ENCODE peak calls at places on chromosomes 1 and 21, in nine cellular contexts. D is RWPE2, E is activated B cell treated with CpG ODN at 0.5 μM for 24 hours, R is WERI-Rb-1, K is progenitor cell of endocrine pancreas, C is heart left ventricle, O is K562, Q is psoas muscle, M is lung. Y is an unnamed sample.

GRCh38 chr1:59232209-59232608 is 64.7 kb upstream of the FGGY start:
- DNase-seq in D (no peak), E (no peak), R (no peak), K (no peak), C (no peak), O (no peak), Q (no peak), M (no peak), Y (no peak)

GRCh38 chr1:40653851-40654537 is 11.5 kb downstream of the RIMS3 start:
- DNase-seq in D (no peak), E (no peak), R (no peak), K (peak), C (no peak), O (peak), Q (no peak), M (no peak), Y (no peak)

GRCh38 chr1:84887261-84887934 is 5.6 kb downstream of the LPAR3 start:
- DNase-seq in D (peak), E (no peak), R (no peak), K (no peak), C (no peak), O (no peak), Q (no peak), M (no peak), Y (no peak)

GRCh38 chr1:181784039-181784683 is 277.4 kb downstream of the ZNF648 start:
- DNase-seq in D (no peak), E (no peak), R (no peak), K (no peak), C (no peak), O (no peak), Q (no peak), M (no peak), Y (no peak)

GRCh38 chr1:61241411-61241838 is 159.1 kb downstream of the NFIA start:
- DNase-seq in D (no peak), E (no peak), R (no peak), K (no peak), C (peak), O (no peak), Q (peak), M (no peak), Y (no peak)

GRCh38 chr21:45313015-45313414 is 25.3 kb upstream of the POFUT2 start:
- DNase-seq in D (peak), E (no peak), R (no peak), K (no peak), C (no peak), O (no peak), Q (no peak), M (no peak), Y (no peak)

GRCh38 chr1:187313115-187313514 is 484.4 kb downstream of the PLA2G4A start:
- DNase-seq in D (no peak), E (no peak), R (no peak), K (no peak), C (no peak), O (no peak), Q (no peak), M (no peak), Y (no peak)

GRCh38 chr1:150061632-150062101 is 5.9 kb upstream of the VPS45 start:
- DNase-seq in D (no peak), E (no peak), R (no peak), K (no peak), C (no peak), O (no peak), Q (no peak), M (no peak), Y (no peak)

GRCh38 chr1:226882187-226882586 is 11.8 kb downstream of the PSEN2 start:
- DNase-seq in D (no peak), E (no peak), R (no peak), K (no peak), C (no peak), O (no peak), Q (no peak), M (no peak), Y (peak)

GRCh38 chr1:151728151-151728711 is 6.9 kb downstream of the RIIAD1 start:
- DNase-seq in D (no peak), E (no peak), R (peak), K (no peak), C (no peak), O (no peak), Q (no peak), M (no peak), Y (no peak)

GRCh38 chr1:58855351-58856165 is 71.7 kb upstream of the JUN start:
- DNase-seq in D (no peak), E (no peak), R (no peak), K (no peak), C (no peak), O (no peak), Q (no peak), M (no peak), Y (no peak)

GRCh38 chr1:203643213-203644045 is 16.8 kb downstream of the ATP2B4 start:
- DNase-seq in D (no peak), E (no peak), R (no peak), K (no peak), C (no peak), O (no peak), Q (no peak), M (no peak), Y (no peak)

GRCh38 chr1:156401175-156401574 is 32.2 kb downstream of the RHBG start:
- DNase-seq in D (no peak), E (no peak), R (no peak), K (no peak), C (no peak), O (no peak), Q (no peak), M (no peak), Y (no peak)
- TF ChIP-seq CTCF in D (no peak), E (no peak), R (no peak), K (no peak), C (no peak), O (no peak), Q (no peak), M (no peak), Y (no peak)

GRCh38 chr1:157775101-157775870 is 1.6 kb downstream of the FCRL2 start:
- DNase-seq in D (no peak), E (no peak), R (no peak), K (no peak), C (no peak), O (no peak), Q (no peak), M (no peak), Y (no peak)

GRCh38 chr1:157774412-157774811 is 2.5 kb downstream of the FCRL2 start:
- DNase-seq in D (no peak), E (no peak), R (no peak), K (no peak), C (no peak), O (no peak), Q (no peak), M (no peak), Y (no peak)

GRCh38 chr1:157776971-157777386 is at the start of gene FCRL2:
- DNase-seq in D (no peak), E (no peak), R (no peak), K (no peak), C (no peak), O (no peak), Q (no peak), M (no peak), Y (no peak)

GRCh38 chr1:157771666-157772425 is 5.1 kb downstream of the FCRL2 start:
- DNase-seq in D (no peak), E (no peak), R (no peak), K (no peak), C (no peak), O (no peak), Q (no peak), M (no peak), Y (no peak)

GRCh38 chr1:157773723-157774350 is 3.1 kb downstream of the FCRL2 start:
- DNase-seq in D (no peak), E (no peak), R (peak), K (no peak), C (no peak), O (no peak), Q (no peak), M (no peak), Y (no peak)
- TF ChIP-seq CTCF in D (no peak), E (peak), R (peak), K (peak), C (no peak), O (peak), Q (no peak), M (peak), Y (no peak)

GRCh38 chr1:207578796-207579435 is 66.0 kb upstream of the CR1L start:
- DNase-seq in D (no peak), E (no peak), R (no peak), K (no peak), C (no peak), O (no peak), Q (no peak), M (no peak), Y (no peak)

GRCh38 chr1:207581496-207582168 is 63.3 kb upstream of the CR1L start:
- DNase-seq in D (no peak), E (no peak), R (no peak), K (no peak), C (no peak), O (no peak), Q (no peak), M (no peak), Y (no peak)

GRCh38 chr1:207579436-207579799 is 65.5 kb upstream of the CR1L start:
- DNase-seq in D (no peak), E (no peak), R (peak), K (peak), C (peak), O (peak), Q (no peak), M (peak), Y (no peak)
- TF ChIP-seq CTCF in D (peak), E (no peak), R (peak), K (peak), C (peak), O (peak), Q (peak), M (no peak), Y (peak)

GRCh38 chr1:207898836-207899235 is 12.1 kb downstream of the CD34 start:
- DNase-seq in D (no peak), E (no peak), R (no peak), K (no peak), C (no peak), O (no peak), Q (no peak), M (no peak), Y (no peak)

GRCh38 chr1:207893737-207894582 is 17.0 kb downstream of the CD34 start:
- DNase-seq in D (no peak), E (no peak), R (no peak), K (no peak), C (no peak), O (no peak), Q (no peak), M (no peak), Y (no peak)

GRCh38 chr1:207898260-207898659 is 12.7 kb downstream of the CD34 start:
- DNase-seq in D (no peak), E (no peak), R (no peak), K (no peak), C (no peak), O (no peak), Q (no peak), M (no peak), Y (no peak)

GRCh38 chr1:207896547-207896946 is 14.4 kb downstream of the CD34 start:
- DNase-seq in D (no peak), E (no peak), R (no peak), K (no peak), C (no peak), O (no peak), Q (no peak), M (no peak), Y (no peak)

DNA sequence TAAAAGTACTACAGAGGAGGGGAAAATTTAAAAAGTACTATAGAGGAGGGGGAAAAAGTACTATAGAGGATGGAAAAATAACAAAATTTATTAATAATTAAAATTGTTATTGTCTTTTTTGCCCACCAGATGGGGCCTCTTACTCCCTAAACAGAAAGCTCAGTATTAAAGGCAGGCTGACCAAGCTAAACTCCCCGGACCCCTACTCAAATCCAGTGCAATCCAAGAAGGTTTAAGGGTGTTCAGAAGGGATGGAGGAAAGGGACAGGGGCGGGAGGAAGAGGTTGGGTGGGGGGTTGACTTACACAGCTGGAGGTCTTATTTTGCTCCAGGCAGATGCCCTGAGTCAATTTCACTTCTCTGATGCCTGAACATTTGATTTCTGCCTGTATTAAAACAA is 13.7 kb downstream of the CD34 start:
- DNase-seq in D (no peak), E (no peak), R (no peak), K (no peak), C (no peak), O (no peak), Q (no peak), M (no peak), Y (no peak)
- TF ChIP-seq CTCF in D (peak), E (no peak), R (peak), K (peak), C (peak), O (peak), Q (peak), M (peak), Y (peak)

GRCh38 chr21:26769613-26770188 is 75.5 kb downstream of the ADAMTS1 start:
- DNase-seq in D (no peak), E (no peak), R (no peak), K (no peak), C (no peak), O (no peak), Q (no peak), M (no peak), Y (no peak)
- TF ChIP-seq CTCF in D (peak), E (no peak), R (peak), K (peak), C (peak), O (no peak), Q (peak), M (no peak), Y (peak)

GRCh38 chr1:229209816-229210215 is 61.1 kb upstream of the RAB4A start:
- DNase-seq in D (no peak), E (no peak), R (no peak), K (no peak), C (no peak), O (no peak), Q (no peak), M (no peak), Y (no peak)

GRCh38 chr1:229207916-229208315 is 63.0 kb upstream of the RAB4A start:
- DNase-seq in D (no peak), E (no peak), R (no peak), K (no peak), C (no peak), O (no peak), Q (no peak), M (no peak), Y (no peak)

GRCh38 chr1:229209386-229209785 is 61.5 kb upstream of the RAB4A start:
- DNase-seq in D (no peak), E (no peak), R (no peak), K (no peak), C (no peak), O (no peak), Q (no peak), M (no peak), Y (no peak)

GRCh38 chr1:229208481-229208880 is 62.4 kb upstream of the RAB4A start:
- DNase-seq in D (no peak), E (no peak), R (no peak), K (no peak), C (no peak), O (no peak), Q (no peak), M (no peak), Y (no peak)

DNA sequence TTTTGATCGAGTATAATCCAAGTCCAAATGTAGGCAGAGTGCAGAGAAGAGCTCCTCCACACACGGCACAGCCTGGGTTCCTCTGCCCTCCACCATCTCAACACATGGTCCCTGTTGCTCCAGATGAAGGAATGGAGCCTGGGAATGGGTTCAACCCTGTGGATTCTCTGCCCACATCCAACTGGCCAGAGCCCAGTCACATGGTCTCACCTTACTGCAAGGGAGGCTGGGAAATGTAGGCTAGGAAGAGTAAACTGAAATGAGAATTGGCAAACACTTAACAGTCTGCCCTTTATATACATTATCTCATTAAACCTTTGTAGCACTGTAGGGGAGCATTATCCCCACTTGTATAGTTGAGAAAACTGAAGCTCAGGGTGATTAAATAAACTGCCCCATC is 60.1 kb upstream of the RAB4A start:
- DNase-seq in D (no peak), E (no peak), R (no peak), K (no peak), C (no peak), O (no peak), Q (no peak), M (no peak), Y (no peak)
- TF ChIP-seq CTCF in D (no peak), E (no peak), R (no peak), K (no peak), C (no peak), O (no peak), Q (no peak), M (no peak), Y (no peak)

GRCh38 chr1:29689372-29690030 is 453.2 kb downstream of the PTPRU start:
- DNase-seq in D (peak), E (no peak), R (no peak), K (no peak), C (no peak), O (no peak), Q (no peak), M (no peak), Y (no peak)
- TF ChIP-seq CTCF in D (peak), E (no peak), R (peak), K (no peak), C (no peak), O (no peak), Q (no peak), M (no peak), Y (no peak)

GRCh38 chr21:15894596-15894995 is 164.8 kb downstream of the USP25 start:
- DNase-seq in D (no peak), E (no peak), R (no peak), K (no peak), C (no peak), O (no peak), Q (no peak), M (no peak), Y (no peak)
- TF ChIP-seq CTCF in D (peak), E (no peak), R (no peak), K (peak), C (peak), O (no peak), Q (peak), M (no peak), Y (peak)

DNA sequence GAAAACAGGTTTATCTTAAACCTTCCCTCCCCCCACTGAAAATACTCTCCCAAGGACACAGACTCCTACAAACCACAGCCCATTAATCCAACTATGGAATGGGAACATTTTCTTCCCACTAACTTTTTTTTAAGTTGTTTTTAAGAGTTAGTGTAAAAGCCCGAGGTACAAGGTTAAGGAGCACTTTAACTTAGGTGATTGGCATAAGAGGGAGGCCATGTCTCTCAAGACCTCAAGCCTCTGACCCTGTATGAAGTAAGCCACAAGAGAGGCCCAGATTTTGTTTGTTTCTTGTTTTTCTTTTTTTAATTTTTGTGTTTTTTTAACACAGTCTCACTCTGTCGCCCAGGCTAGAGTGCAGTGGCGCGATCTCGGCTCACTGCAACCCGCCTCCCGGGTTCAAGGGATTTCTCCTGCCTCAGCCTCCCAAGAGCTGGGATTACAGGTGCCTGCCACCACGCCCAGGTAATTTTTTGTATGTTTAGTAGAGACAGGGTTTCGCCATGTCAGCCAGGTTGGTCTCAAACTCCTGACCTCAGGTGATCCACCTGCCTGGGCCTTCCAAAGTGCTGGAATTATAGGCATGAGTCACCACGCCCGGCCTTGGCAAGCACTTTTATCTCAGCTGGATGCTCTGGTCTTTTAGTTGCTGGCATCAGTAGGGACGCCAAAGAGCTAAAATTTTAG is 14.4 kb downstream of the ARMH1 start:
- DNase-seq in D (no peak), E (no peak), R (no peak), K (no peak), C (no peak), O (no peak), Q (no peak), M (no peak), Y (peak)
- TF ChIP-seq CTCF in D (no peak), E (no peak), R (no peak), K (no peak), C (no peak), O (no peak), Q (no peak), M (no peak), Y (no peak)

GRCh38 chr21:15520811-15521643 is 208.8 kb upstream of the USP25 start:
- DNase-seq in D (no peak), E (no peak), R (no peak), K (no peak), C (no peak), O (no peak), Q (no peak), M (no peak), Y (no peak)
- TF ChIP-seq CTCF in D (peak), E (no peak), R (peak), K (peak), C (no peak), O (peak), Q (peak), M (no peak), Y (no peak)

Y was measured in CD14-positive monocyte.